ENCODE peak calls at places on chromosomes 12 and 14, in six cellular contexts. M is CD8-positive, alpha-beta T cell; Q is heart left ventricle; J is endothelial cell of umbilical vein; P is adrenal gland; S is cardiac muscle cell. W is an unnamed sample. For H3K36me3, the result is how much of the 10 kb centered on the place peaks cover.

GRCh38 chr14:23321572-23322547 is 603 bp downstream of the PABPN1 start:
- DNase-seq in P (peak), Q (peak), S (peak), M (no peak), J (peak), W (peak)

GRCh38 chr14:64091217-64091616 is 203.0 kb downstream of the ESR2 start:
- DNase-seq in J (no peak), M (no peak), S (no peak), Q (no peak), P (no peak), W (no peak)

GRCh38 chr12:107444771-107445170 is 240.8 kb upstream of the PWP1 start:
- DNase-seq in S (peak), P (no peak), Q (no peak), M (no peak), J (no peak), W (no peak)

GRCh38 chr12:25806271-25806670 is 152.2 kb upstream of the RASSF8 start:
- DNase-seq in M (no peak), Q (no peak), J (no peak), P (no peak), S (no peak), W (no peak)

GRCh38 chr12:105083551-105084105 is 630 bp downstream of the ALDH1L2 start:
- DNase-seq in P (peak), S (peak), J (peak), M (no peak), Q (peak), W (no peak)

GRCh38 chr12:123453165-123453564 is 4.8 kb upstream of the SNRNP35 start:
- DNase-seq in P (no peak), S (no peak), Q (no peak), M (no peak), J (no peak), W (no peak)

GRCh38 chr14:64663174-64663573 is 41.0 kb upstream of the PLEKHG3 start:
- DNase-seq in P (no peak), J (peak), Q (no peak), M (no peak), S (no peak), W (no peak)

GRCh38 chr12:104740668-104741067 is 217.4 kb downstream of the SLC41A2 start:
- DNase-seq in Q (no peak), J (no peak), P (peak), M (no peak), S (no peak), W (peak)

GRCh38 chr12:103623716-103624115 is 36.6 kb downstream of the STAB2 start:
- DNase-seq in M (no peak), J (no peak), P (no peak), S (no peak), Q (no peak), W (no peak)

GRCh38 chr14:63039800-63040380 is 5.4 kb downstream of the KCNH5 start:
- DNase-seq in Q (no peak), S (peak), M (no peak), P (no peak), J (peak), W (no peak)

GRCh38 chr14:95885866-95886265 is 9.2 kb downstream of the TUNAR start:
- DNase-seq in P (no peak), M (no peak), Q (no peak), J (no peak), S (no peak), W (no peak)

GRCh38 chr14:61620130-61620946 is 75.0 kb upstream of the HIF1A start:
- DNase-seq in S (no peak), Q (no peak), M (no peak), J (peak), P (peak), W (no peak)

GRCh38 chr14:81766597-81766996 is 232.9 kb upstream of the SEL1L start:
- DNase-seq in J (no peak), Q (no peak), M (no peak), P (no peak), S (no peak), W (no peak)

GRCh38 chr12:132004946-132005345 is 55.2 kb downstream of the EP400 start:
- DNase-seq in P (no peak), S (no peak), J (no peak), M (no peak), Q (no peak), W (no peak)

GRCh38 chr12:52806821-52807543 is 6.9 kb downstream of the KRT4 start:
- DNase-seq in Q (no peak), J (no peak), S (no peak), M (no peak), P (no peak), W (no peak)

GRCh38 chr14:25406818-25407217 is 356.9 kb upstream of the STXBP6 start:
- DNase-seq in M (no peak), P (peak), Q (no peak), S (peak), J (peak), W (no peak)

GRCh38 chr12:124411291-124411878 is 116.5 kb downstream of the RFLNA start:
- DNase-seq in S (no peak), Q (no peak), M (no peak), J (no peak), P (peak), W (no peak)

GRCh38 chr14:91244501-91244901 is at the start of gene GPR68:
- DNase-seq in Q (peak), J (no peak), S (peak), M (peak), P (no peak), W (no peak)

GRCh38 chr14:87863047-87863446 is 129.9 kb downstream of the GALC start:
- DNase-seq in M (no peak), J (no peak), P (no peak), Q (no peak), S (no peak), W (no peak)

GRCh38 chr12:14418526-14418925 is 53.0 kb downstream of the ATF7IP start:
- DNase-seq in M (no peak), S (no peak), P (no peak), Q (no peak), J (peak), W (no peak)

GRCh38 chr12:111462134-111462821 is 56.6 kb downstream of the SH2B3 start:
- DNase-seq in Q (no peak), M (no peak), J (no peak), S (no peak), P (no peak), W (no peak)

GRCh38 chr12:105279460-105280056 is 43.6 kb upstream of the APPL2 start:
- DNase-seq in P (no peak), M (peak), S (peak), Q (no peak), J (peak), W (no peak)

GRCh38 chr12:124321040-124321481 is 26.2 kb downstream of the RFLNA start:
- DNase-seq in Q (peak), S (peak), M (peak), J (peak), P (peak), W (peak)

GRCh38 chr12:9032202-9032964 is 43.0 kb downstream of the KLRG1 start:
- DNase-seq in J (no peak), M (no peak), P (no peak), S (no peak), Q (no peak), W (no peak)

GRCh38 chr12:9030776-9031175 is 41.4 kb downstream of the KLRG1 start:
- DNase-seq in J (no peak), Q (no peak), M (no peak), S (no peak), P (no peak), W (no peak)

GRCh38 chr12:9022592-9022991 is 33.2 kb downstream of the KLRG1 start:
- DNase-seq in P (no peak), S (no peak), M (no peak), Q (no peak), J (no peak), W (no peak)

GRCh38 chr12:9024512-9024911 is 35.2 kb downstream of the KLRG1 start:
- DNase-seq in J (no peak), M (no peak), S (no peak), P (no peak), Q (no peak), W (no peak)

GRCh38 chr12:9027156-9027555 is 37.8 kb downstream of the KLRG1 start:
- DNase-seq in M (no peak), P (no peak), Q (no peak), J (no peak), S (no peak), W (no peak)
- H3K4me3 ChIP-seq in M (no peak), P (no peak), Q (no peak), J (no peak), S (no peak), W (no peak)

GRCh38 chr12:115636546-115636945 is 640.9 kb downstream of the MED13L start:
- DNase-seq in Q (no peak), S (no peak), P (no peak), J (no peak), M (no peak), W (no peak)

GRCh38 chr12:115630133-115630532 is 647.4 kb downstream of the MED13L start:
- DNase-seq in P (no peak), J (no peak), S (no peak), Q (no peak), M (no peak), W (no peak)

DNA sequence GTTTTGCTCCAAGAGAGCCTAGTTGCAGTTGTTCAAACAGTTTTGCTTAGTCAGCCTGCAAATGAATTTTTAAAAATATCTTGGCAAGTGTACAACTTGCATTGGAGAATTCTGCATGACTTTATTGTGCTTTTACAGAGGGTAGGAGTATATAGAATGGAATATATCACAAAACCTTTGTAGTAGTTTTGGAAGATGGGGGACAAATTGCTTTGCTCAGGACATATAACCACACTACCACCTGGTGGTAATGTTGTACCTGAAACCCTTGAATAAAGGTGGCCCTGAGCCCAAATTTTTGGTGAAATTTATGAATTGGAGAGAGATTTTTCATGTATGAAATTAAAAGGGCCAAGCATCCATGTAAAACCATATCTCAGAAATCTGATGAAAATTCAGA is 645.2 kb downstream of the MED13L start:
- DNase-seq in M (no peak), S (no peak), J (no peak), Q (no peak), P (no peak), W (no peak)
- TF ChIP-seq CTCF in M (no peak), S (peak), J (no peak), Q (peak), P (no peak), W (no peak)

DNA sequence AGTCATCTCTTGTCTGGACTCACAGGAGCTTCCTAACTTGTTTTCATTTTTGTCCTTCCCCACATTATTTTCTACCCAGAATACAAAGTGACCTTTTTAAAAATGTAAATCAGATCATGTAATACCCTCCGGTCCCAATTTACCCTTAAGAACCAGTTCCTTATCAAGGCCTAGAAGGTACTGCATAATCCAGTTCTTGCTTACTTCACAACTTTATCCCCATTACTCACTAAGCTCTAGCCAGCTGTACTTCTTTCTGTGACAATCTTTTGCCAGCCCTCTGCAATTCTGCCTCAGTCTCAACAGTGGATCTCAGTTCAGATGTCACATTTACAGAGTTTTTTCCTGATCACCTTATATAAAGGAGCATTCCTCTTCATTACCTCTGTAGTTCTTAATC is 11.6 kb downstream of the RAP1B start:
- DNase-seq in Q (no peak), J (no peak), M (no peak), P (no peak), S (no peak), W (no peak)
- H3K36me3 ChIP-seq in Q (under half), J (under half), M (under half), P (under half), S (under half), W (under half)

GRCh38 chr12:7015555-7016370 is 2.5 kb downstream of the LPCAT3 start:
- DNase-seq in J (no peak), S (no peak), P (no peak), M (no peak), Q (no peak), W (no peak)
- H3K4me3 ChIP-seq in J (no peak), S (no peak), P (no peak), M (no peak), Q (no peak), W (no peak)

DNA sequence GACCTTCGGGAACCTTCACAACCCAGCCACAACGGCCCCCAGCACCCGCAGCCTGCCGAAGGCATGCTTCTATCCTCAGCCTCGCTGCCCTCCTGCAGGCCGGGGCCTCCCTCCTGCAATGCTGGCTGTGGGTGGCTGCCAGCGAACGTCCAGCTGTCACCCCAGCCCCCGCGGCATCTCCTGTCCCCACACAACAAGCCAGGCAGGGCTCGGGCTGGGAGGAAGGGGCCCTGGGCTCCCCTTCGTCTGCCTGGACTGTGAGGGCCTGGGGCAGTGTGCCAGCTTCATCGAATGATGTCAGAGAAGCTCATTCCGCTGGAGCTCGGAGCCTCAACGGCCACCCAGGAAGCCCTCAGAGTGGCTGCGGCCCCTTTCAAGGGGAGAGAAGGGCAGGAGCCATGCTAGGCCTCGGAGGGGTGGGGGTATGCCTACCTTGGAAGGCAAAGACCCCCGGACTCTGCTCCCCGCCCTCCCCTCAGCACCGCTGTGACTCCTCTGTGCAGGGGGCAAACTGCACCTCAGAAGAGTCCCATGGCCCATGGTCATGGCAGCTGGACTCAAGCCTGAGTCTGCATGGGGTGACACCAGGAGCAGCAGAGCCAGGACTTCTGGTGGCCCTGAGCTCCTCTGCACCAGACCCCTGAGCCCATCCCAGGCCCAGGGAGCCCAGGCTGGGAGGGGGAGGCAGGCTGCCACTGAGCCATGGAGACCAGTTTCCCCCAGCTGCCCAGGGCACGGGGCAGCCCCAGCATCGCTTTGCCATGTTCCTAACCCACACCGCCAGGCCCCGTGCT is 24.8 kb upstream of the C14orf180 start:
- DNase-seq in M (no peak), J (no peak), Q (peak), S (peak), P (no peak), W (peak)
- TF ChIP-seq CTCF in M (no peak), J (no peak), Q (no peak), S (no peak), P (no peak), W (no peak)

DNA sequence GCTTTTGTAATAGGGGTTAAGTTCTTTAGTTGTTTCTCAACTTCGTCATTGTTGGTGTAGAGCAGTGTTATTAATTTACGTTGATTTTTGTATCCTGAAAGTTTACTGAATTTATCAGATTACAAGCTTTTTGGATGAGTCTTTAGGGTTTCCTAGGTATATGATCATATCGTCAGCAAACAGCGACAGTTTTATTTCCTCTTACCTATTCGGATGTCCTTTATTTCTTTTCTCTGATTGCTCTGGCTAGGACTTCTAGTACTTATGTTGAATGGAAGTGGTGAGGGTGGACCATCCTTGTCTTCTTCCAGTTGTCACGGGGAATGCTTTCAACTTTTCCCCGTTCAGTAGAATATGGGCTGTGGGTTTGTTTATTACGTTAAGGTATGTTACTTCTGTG is 37.8 kb downstream of the AEBP2 start:
- DNase-seq in P (no peak), S (no peak), Q (no peak), J (no peak), M (no peak), W (no peak)
- H3K36me3 ChIP-seq in P (under half), S (under half), Q (half or more), J (under half), M (under half), W (under half)

GRCh38 chr14:68710776-68711175 is 82.1 kb downstream of the ZFP36L1 start:
- DNase-seq in P (no peak), S (no peak), J (no peak), Q (no peak), M (no peak), W (no peak)
- H3K4me3 ChIP-seq in P (no peak), S (no peak), J (no peak), Q (no peak), M (no peak), W (no peak)

W was measured in Peyer's patch.